ENCODE peak calls at places on chromosomes 11 and 22, in nine cellular contexts. G is PC-9, J is right lobe of liver, V is left ventricle myocardium inferior, A is sigmoid colon, L is tibial nerve, C is tibial artery, R is fibroblast of lung, Z is testis. P is an unnamed sample.

GRCh38 chr22:49053574-49053973 is 774.1 kb downstream of the BRD1 start:
- DNase-seq in C (no peak), V (no peak), J (no peak), L (no peak), G (no peak), Z (no peak), R (no peak), A (no peak), P (no peak)

GRCh38 chr11:31645747-31646146 is 136.2 kb downstream of the ELP4 start:
- DNase-seq in C (no peak), L (no peak), G (peak; percentile 54), J (no peak), V (no peak), R (peak; percentile 85), Z (no peak), A (no peak), P (peak; percentile 58)

GRCh38 chr22:45865561-45866397 is 111.2 kb downstream of the WNT7B start:
- DNase-seq in C (no peak), V (no peak), L (no peak), A (peak; percentile 59), Z (no peak), R (no peak), G (no peak), J (no peak), P (no peak)

GRCh38 chr11:62602141-62603071 is 741 bp upstream of the MTA2 start:
- DNase-seq in G (no peak), R (peak; percentile 70), Z (peak; percentile 85), L (peak; percentile 62), J (peak; percentile 73), C (peak; percentile 86), A (peak; percentile 89), V (peak; percentile 74), P (peak; percentile 83)

GRCh38 chr22:50114221-50114981 is 24.6 kb downstream of the MOV10L1 start:
- DNase-seq in Z (no peak), J (no peak), L (no peak), A (no peak), V (no peak), G (no peak), C (no peak), R (peak; percentile 81), P (peak; percentile 88)

GRCh38 chr22:20108757-20109230 is 7.1 kb upstream of the RANBP1 start:
- DNase-seq in G (no peak), V (no peak), C (no peak), A (no peak), R (no peak), L (no peak), J (no peak), Z (no peak), P (no peak)

GRCh38 chr11:92861641-92862040 is 107.8 kb upstream of the MTNR1B start:
- DNase-seq in C (no peak), G (no peak), J (no peak), L (no peak), V (no peak), R (peak; percentile 57), Z (no peak), A (no peak), P (no peak)

GRCh38 chr11:43954241-43954640 is 11.8 kb downstream of the C11orf96 start:
- DNase-seq in R (no peak), C (no peak), J (no peak), A (no peak), L (no peak), Z (no peak), G (no peak), V (no peak), P (no peak)

GRCh38 chr11:59552844-59553243 is 41.5 kb downstream of the OR4D9 start:
- DNase-seq in Z (no peak), A (no peak), J (no peak), G (no peak), R (no peak), L (no peak), C (no peak), V (no peak), P (no peak)

GRCh38 chr11:94525933-94526332 is 13.7 kb downstream of the C11orf97 start:
- DNase-seq in J (peak; percentile 56), V (peak; percentile 66), A (peak; percentile 82), Z (peak; percentile 89), G (no peak), R (peak; percentile 62), C (peak; percentile 75), L (peak; percentile 65), P (peak; percentile 56)

GRCh38 chr11:61150656-61151544 is 10.3 kb downstream of the VPS37C start:
- DNase-seq in Z (no peak), J (no peak), R (no peak), G (no peak), A (peak; percentile 29), V (no peak), L (no peak), C (no peak), P (no peak)

GRCh38 chr11:61153593-61154090 is 7.6 kb downstream of the VPS37C start:
- DNase-seq in G (no peak), V (no peak), J (no peak), R (no peak), C (no peak), L (no peak), Z (no peak), A (peak; percentile 50), P (no peak)

GRCh38 chr11:61154528-61154927 is 6.7 kb downstream of the VPS37C start:
- DNase-seq in Z (no peak), G (no peak), C (no peak), L (no peak), J (no peak), A (no peak), V (no peak), R (no peak), P (no peak)

GRCh38 chr11:61151545-61152252 is 9.5 kb downstream of the VPS37C start:
- DNase-seq in J (no peak), R (no peak), V (no peak), C (no peak), G (no peak), Z (no peak), L (no peak), A (peak; percentile 12), P (no peak)

GRCh38 chr11:61152816-61153592 is 8.2 kb downstream of the VPS37C start:
- DNase-seq in R (peak; percentile 50), J (no peak), G (peak; percentile 97), V (no peak), C (no peak), L (no peak), A (peak; percentile 56), Z (no peak), P (peak; percentile 91)
- H3K4me1 ChIP-seq in R (peaks cover 24% of the 10 kb centered on the region), J (no peaks in the 10 kb centered on the region), G (peaks cover 87% of the 10 kb centered on the region), V (peaks cover 49% of the 10 kb centered on the region), C (peaks cover 51% of the 10 kb centered on the region), L (no peaks in the 10 kb centered on the region), A (peaks cover 60% of the 10 kb centered on the region), Z (peaks cover 36% of the 10 kb centered on the region), P (peaks cover 35% of the 10 kb centered on the region)

GRCh38 chr11:63858628-63859550 is 20.0 kb downstream of the MARK2 start:
- DNase-seq in G (no peak), R (peak; percentile 90), V (peak; percentile 27), J (peak; percentile 55), A (peak; percentile 73), Z (peak; percentile 68), C (peak; percentile 58), L (peak; percentile 62), P (no peak)
- H3K27ac ChIP-seq in G (no peak overlapping the region), R (no peak overlapping the region), V (peak overlapping the region; percentile 60), J (peak overlapping the region; percentile 13), A (no peak overlapping the region), Z (peak overlapping the region; percentile 53), C (no peak overlapping the region), L (peak overlapping the region; percentile 54), P (no peak overlapping the region)

GRCh38 chr11:86301742-86302091 is 323 bp upstream of the HIKESHI start:
- DNase-seq in V (no peak), L (no peak), R (no peak), G (no peak), A (no peak), C (no peak), J (no peak), Z (no peak), P (no peak)
- H3K4me3 ChIP-seq in V (peak overlapping the region; percentile 95), L (peak overlapping the region; percentile 87), R (peak overlapping the region; percentile 94), G (peak overlapping the region; percentile 78), A (peak overlapping the region; percentile 81), C (peak overlapping the region; percentile 87), J (peak overlapping the region; percentile 82), Z (peak overlapping the region; percentile 69), P (peak overlapping the region; percentile 75)

DNA sequence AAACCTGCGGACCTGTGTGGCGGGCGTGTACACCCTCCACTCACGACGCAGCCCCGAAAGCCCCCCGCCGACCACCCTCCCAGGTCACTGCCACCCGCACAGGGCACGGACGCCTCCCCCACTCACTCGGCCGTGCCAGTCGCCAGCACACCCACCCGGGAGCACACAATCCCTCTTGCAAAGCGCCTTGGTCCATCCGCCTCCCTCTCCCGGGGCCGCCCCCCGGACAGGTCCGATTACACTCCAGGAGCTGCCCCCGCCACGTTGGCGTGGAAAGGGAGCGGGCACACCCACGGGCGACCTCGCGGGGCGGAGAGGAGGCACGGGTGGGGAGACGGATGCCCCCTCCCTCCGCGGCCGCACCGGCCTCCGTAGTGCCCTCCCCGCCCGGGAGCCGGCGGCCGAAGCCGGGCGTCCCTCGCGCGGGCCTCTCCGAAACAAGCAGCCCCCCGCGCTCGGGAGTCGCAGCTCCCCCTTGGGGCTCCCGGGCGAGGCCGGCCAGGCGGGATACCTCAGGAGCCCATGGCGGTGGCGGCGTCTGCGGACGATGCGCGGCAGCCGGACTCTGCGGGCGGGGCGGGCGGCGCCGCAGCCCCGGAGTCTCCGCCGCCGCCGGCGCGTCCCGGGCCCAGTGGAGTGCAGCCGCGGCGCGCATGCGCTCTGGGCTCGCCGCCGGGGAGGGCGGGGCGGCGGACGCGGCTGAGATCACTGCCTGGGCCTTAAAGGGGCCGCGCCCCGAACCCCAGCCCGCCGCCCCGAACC is at the start of gene TMEM184B:
- DNase-seq in A (peak; percentile 89), G (no peak), L (peak; percentile 58), C (peak; percentile 77), J (peak; percentile 81), R (peak; percentile 66), Z (peak; percentile 82), V (peak; percentile 83), P (peak; percentile 69)
- H3K4me1 ChIP-seq in A (peaks cover 50% of the 10 kb centered on the region), G (peaks cover 41% of the 10 kb centered on the region), L (no peaks in the 10 kb centered on the region), C (peaks cover 52% of the 10 kb centered on the region), J (no peaks in the 10 kb centered on the region), R (peaks cover 20% of the 10 kb centered on the region), Z (peaks cover 28% of the 10 kb centered on the region), V (peaks cover 61% of the 10 kb centered on the region), P (peaks cover 35% of the 10 kb centered on the region)